ENCODE peak calls at places on chromosome 16, in seven cellular contexts. S is lower leg skin, Q is GM12864, N is foreskin fibroblast, J is GM20000, T is H9, X is mammary epithelial cell. R is an unnamed sample.

GRCh38 chr16:4911831-4912422 is 25.0 kb downstream of the PPL start:
- DNase-seq in T (no peak), J (no peak), N (peak), Q (no peak), X (peak), S (no peak), R (peak)

GRCh38 chr16:16083421-16084156 is 134.2 kb downstream of the ABCC1 start:
- DNase-seq in J (no peak), T (no peak), X (peak), S (no peak), N (no peak), Q (no peak), R (no peak)

GRCh38 chr16:28592511-28592910 is 4.3 kb downstream of the SULT1A2 start:
- DNase-seq in X (no peak), N (no peak), S (no peak), T (no peak), J (no peak), Q (no peak), R (no peak)

GRCh38 chr16:27145630-27146029 is 57.7 kb upstream of the KDM8 start:
- DNase-seq in Q (no peak), T (no peak), S (no peak), N (no peak), J (no peak), X (no peak), R (no peak)

GRCh38 chr16:74761665-74762064 is 13.0 kb downstream of the FA2H start:
- DNase-seq in T (no peak), S (no peak), Q (no peak), X (no peak), N (no peak), J (no peak), R (no peak)

GRCh38 chr16:68188170-68188569 is 47.8 kb downstream of the ESRP2 start:
- DNase-seq in N (no peak), S (no peak), J (no peak), X (no peak), T (no peak), Q (no peak), R (no peak)

GRCh38 chr16:67552476-67552875 is 9.8 kb upstream of the CTCF start:
- DNase-seq in N (no peak), T (no peak), S (no peak), Q (no peak), J (no peak), X (no peak), R (no peak)

GRCh38 chr16:59632266-59632855 is 898.2 kb upstream of the GOT2 start:
- DNase-seq in T (no peak), N (peak), X (peak), Q (no peak), J (no peak), S (no peak), R (no peak)

GRCh38 chr16:2969545-2970521 is 685 bp downstream of the PAQR4 start:
- DNase-seq in Q (no peak), S (no peak), X (peak), J (peak), N (peak), T (peak), R (no peak)

GRCh38 chr16:1964046-1964505 is 550 bp downstream of the RPS2 start:
- DNase-seq in S (no peak), X (peak), T (no peak), N (peak), Q (no peak), J (no peak), R (no peak)
- TF ChIP-seq CTCF in S (no peak), X (peak), T (no peak), N (no peak), Q (peak), J (peak), R (no peak)

DNA sequence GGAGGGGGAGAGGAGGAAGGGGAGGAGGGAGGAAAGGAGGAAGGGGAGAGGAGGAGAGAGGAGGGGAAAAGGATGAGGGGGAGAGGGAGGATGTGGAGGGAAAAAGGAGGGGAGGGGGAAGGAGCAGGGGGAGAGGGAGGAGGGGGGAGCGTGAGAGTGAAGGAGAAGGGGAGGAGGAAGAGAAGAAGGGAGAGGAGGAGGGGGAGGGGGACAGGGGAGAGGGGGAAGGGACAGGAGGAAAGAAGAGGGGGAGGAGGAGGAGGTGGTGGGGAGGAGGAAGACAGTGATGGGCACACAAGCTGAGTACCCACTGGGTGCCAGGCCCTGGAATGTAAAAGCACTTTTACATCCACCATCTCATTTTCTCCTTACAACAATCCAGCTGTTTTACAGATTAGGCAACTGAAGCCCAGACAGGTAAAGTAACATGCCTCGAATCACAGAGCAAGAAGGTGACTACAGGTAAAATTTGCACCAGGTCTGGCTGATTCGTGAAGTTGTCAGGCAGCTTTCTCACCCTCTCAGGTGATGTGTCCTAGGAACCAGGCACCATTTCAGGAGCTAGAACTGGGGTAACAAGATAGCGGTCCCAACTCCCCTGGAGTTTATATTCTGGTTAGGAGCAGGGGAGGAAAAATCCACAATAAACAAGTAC is 10.0 kb upstream of the LITAF start:
- DNase-seq in Q (no peak), N (no peak), S (no peak), J (no peak), T (no peak), X (peak), R (no peak)
- TF ChIP-seq CTCF in Q (no peak), N (no peak), S (no peak), J (no peak), T (no peak), X (no peak), R (no peak)

GRCh38 chr16:88504489-88505404 is 51.7 kb downstream of the ZFPM1 start:
- DNase-seq in J (no peak), S (no peak), Q (no peak), X (no peak), N (no peak), T (no peak), R (no peak)

GRCh38 chr16:88503771-88504488 is 50.9 kb downstream of the ZFPM1 start:
- DNase-seq in X (no peak), T (no peak), J (no peak), Q (no peak), S (no peak), N (no peak), R (no peak)

GRCh38 chr16:88507231-88507743 is 54.2 kb downstream of the ZFPM1 start:
- DNase-seq in X (peak), N (no peak), J (no peak), T (no peak), S (no peak), Q (no peak), R (no peak)

GRCh38 chr16:88506723-88507122 is 53.6 kb downstream of the ZFPM1 start:
- DNase-seq in S (no peak), X (no peak), T (no peak), N (no peak), Q (no peak), J (no peak), R (no peak)

DNA sequence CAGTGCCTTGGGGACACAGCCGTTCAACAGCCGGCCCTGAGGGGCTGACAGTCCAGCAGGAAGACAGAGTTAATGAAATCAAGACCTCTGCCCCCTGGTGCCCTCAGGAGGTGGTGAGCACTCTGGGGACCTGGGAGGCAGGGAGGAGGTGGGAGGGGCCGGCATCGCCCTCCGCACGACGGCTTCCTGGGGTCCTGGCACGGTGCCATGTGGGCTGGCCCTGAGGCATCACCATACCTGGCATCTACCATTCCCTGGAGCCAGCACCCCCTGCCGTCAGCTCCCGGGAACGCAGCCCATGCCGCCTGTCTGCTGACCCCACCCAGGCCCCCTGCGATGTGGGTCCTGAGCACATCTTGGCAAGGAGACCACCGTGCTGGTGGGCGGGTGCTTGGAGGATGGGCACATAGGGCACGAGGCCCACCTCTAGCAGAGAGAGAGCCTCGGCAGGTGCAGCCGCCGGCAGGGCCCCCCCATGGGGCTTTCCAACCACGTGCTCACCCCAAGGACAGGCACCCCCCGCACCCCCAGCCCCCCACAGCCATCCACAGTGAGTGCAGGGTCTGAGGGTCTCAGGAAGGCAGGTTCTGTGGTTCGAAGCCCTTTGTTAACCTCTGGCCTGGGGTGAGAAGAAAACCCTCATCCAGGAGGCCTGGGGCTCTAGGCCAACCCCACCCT is 52.5 kb downstream of the ZFPM1 start:
- DNase-seq in Q (no peak), T (peak), S (no peak), N (no peak), J (no peak), X (peak), R (no peak)
- TF ChIP-seq CTCF in Q (peak), T (peak), S (no peak), N (peak), J (no peak), X (peak), R (peak)

GRCh38 chr16:24568392-24568791 is 29.0 kb downstream of the RBBP6 start:
- DNase-seq in S (no peak), J (no peak), Q (no peak), T (no peak), N (no peak), X (peak), R (peak)
- TF ChIP-seq CTCF in S (no peak), J (no peak), Q (no peak), T (no peak), N (peak), X (peak), R (peak)

DNA sequence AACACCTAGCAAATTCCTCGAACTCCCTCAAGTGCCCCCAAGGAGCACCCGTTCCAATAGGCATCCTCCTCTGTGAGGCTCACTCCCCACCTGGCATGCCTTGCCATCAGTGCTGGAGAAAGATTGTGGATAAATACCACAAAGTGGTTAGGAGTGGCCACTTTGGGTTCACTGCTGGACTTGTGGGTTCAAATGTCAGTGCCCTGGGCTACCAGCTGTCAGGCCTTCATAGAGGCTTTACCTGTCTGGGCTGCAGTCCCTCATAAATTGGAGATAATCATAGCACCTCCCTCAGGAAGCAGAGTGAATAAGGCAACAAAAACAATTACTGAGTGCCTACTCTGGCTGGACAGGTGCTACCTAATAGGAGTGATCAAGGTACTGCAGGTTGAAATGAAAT is 1.5 kb upstream of the SYT17 start:
- DNase-seq in S (no peak), J (no peak), N (no peak), T (no peak), X (no peak), Q (no peak), R (no peak)
- TF ChIP-seq CTCF in S (no peak), J (no peak), N (no peak), T (no peak), X (peak), Q (no peak), R (no peak)

GRCh38 chr16:30637952-30638351 is 12.8 kb upstream of the PRR14 start:
- DNase-seq in Q (no peak), X (peak), S (no peak), T (no peak), N (no peak), J (no peak), R (no peak)
- TF ChIP-seq CTCF in Q (peak), X (peak), S (no peak), T (peak), N (peak), J (peak), R (peak)

GRCh38 chr16:85845276-85845675 is 45.8 kb downstream of the COX4I1 start:
- DNase-seq in J (no peak), Q (no peak), S (no peak), N (no peak), T (no peak), X (no peak), R (no peak)
- TF ChIP-seq CTCF in J (no peak), Q (no peak), S (no peak), N (no peak), T (no peak), X (no peak), R (no peak)

GRCh38 chr16:56777533-56777932 is 47.6 kb downstream of the NUP93 start:
- DNase-seq in S (no peak), Q (no peak), X (no peak), J (no peak), N (no peak), T (no peak), R (no peak)

GRCh38 chr16:56783332-56783731 is 53.4 kb downstream of the NUP93 start:
- DNase-seq in T (no peak), X (peak), J (no peak), N (no peak), Q (no peak), S (no peak), R (no peak)

GRCh38 chr16:56780646-56781045 is 50.7 kb downstream of the NUP93 start:
- DNase-seq in X (no peak), T (no peak), Q (no peak), J (no peak), S (no peak), N (no peak), R (no peak)

GRCh38 chr16:56781565-56781964 is 51.6 kb downstream of the NUP93 start:
- DNase-seq in S (no peak), Q (no peak), N (no peak), X (no peak), J (no peak), T (no peak), R (no peak)

GRCh38 chr16:56779956-56780355 is 50.0 kb downstream of the NUP93 start:
- DNase-seq in J (no peak), X (no peak), T (no peak), Q (no peak), N (no peak), S (no peak), R (no peak)
- TF ChIP-seq CTCF in J (no peak), X (no peak), T (no peak), Q (no peak), N (no peak), S (no peak), R (no peak)

DNA sequence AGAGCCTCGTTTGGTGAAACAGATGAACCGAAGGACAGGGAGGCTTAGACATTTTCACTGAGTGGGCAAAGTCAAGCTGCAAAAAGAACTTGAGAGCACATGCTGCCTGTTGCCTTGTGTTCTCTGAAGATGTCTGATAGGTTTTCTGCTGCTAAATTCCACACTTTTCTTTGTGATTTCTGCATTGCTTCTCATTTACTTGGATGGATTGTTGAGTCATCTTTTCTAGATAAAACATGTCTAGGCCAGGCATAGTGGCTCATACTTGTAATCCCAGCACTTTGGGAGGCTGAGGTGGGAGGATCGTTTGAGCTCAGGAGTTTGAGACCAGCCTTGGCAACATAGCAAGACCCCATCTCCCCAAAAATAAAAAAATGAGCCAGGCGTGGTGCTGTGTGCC is 80.4 kb upstream of the CLEC18A start:
- DNase-seq in Q (no peak), S (no peak), T (no peak), J (no peak), X (peak), N (no peak), R (no peak)
- TF ChIP-seq CTCF in Q (no peak), S (no peak), T (no peak), J (no peak), X (no peak), N (no peak), R (no peak)

GRCh38 chr16:6146874-6147425 is 1049.4 kb upstream of the EEF2KMT start:
- DNase-seq in X (no peak), J (no peak), T (peak), N (no peak), S (no peak), Q (no peak), R (no peak)
- TF ChIP-seq CTCF in X (no peak), J (no peak), T (peak), N (no peak), S (no peak), Q (no peak), R (no peak)

R was measured in AG09309.